ENCODE peak calls at places on chromosomes 12 and 14, in six cellular contexts. D is GM18507, P is BE2C, E is non-pigmented ciliary epithelial cell, M is GM10248, K is T-cell. U is an unnamed sample.

GRCh38 chr12:99453831-99454538 is 193.6 kb upstream of the GARIN6 start:
- DNase-seq in D (no peak), P (no peak), E (no peak), M (no peak), K (no peak), U (no peak)

GRCh38 chr12:109277899-109278762 is 31.0 kb downstream of the FOXN4 start:
- DNase-seq in D (no peak), P (no peak), E (no peak), M (no peak), K (no peak), U (no peak)

GRCh38 chr12:107859367-107859766 is 84.9 kb downstream of the ASCL4 start:
- DNase-seq in D (no peak), P (no peak), E (no peak), M (no peak), K (no peak), U (no peak)

GRCh38 chr14:63361790-63362189 is 43.1 kb upstream of the GPHB5 start:
- DNase-seq in D (no peak), P (no peak), E (no peak), M (no peak), K (no peak), U (no peak)

GRCh38 chr12:53036802-53037201 is 13.1 kb upstream of the TNS2 start:
- DNase-seq in D (no peak), P (no peak), E (no peak), M (no peak), K (no peak), U (no peak)

GRCh38 chr12:67910360-67911292 is 78.6 kb upstream of the IFNG-AS1 start:
- DNase-seq in D (no peak), P (no peak), E (peak), M (no peak), K (no peak), U (no peak)

GRCh38 chr12:2489266-2489665 is 305.5 kb upstream of the FKBP4 start:
- DNase-seq in D (no peak), P (no peak), E (no peak), M (no peak), K (no peak), U (no peak)

GRCh38 chr14:80567905-80568512 is 356.7 kb upstream of the DIO2 start:
- DNase-seq in D (no peak), P (no peak), E (peak), M (no peak), K (no peak), U (no peak)

GRCh38 chr12:111344254-111344875 is 24.5 kb downstream of the PHETA1 start:
- DNase-seq in D (no peak), P (no peak), E (no peak), M (no peak), K (no peak), U (no peak)

U was measured in GM13977.